ENCODE peak calls at places on chromosomes 5 and 9, in seven cellular contexts. G is SK-N-SH, S is HCT116, H is GM12878, X is H1, R is K562, C is HepG2. P is an unnamed sample.

GRCh38 chr5:117299940-117300339 is 725.3 kb upstream of the SEMA6A start:
- DNase-seq in G (no peak), X (no peak), C (no peak), S (no peak), H (no peak), R (no peak), P (no peak)

GRCh38 chr5:112024769-112025168 is 267.8 kb upstream of the NREP start:
- DNase-seq in G (no peak), R (no peak), H (no peak), S (no peak), C (no peak), X (no peak), P (no peak)

GRCh38 chr5:43772601-43773031 is 169.6 kb downstream of the NNT start:
- DNase-seq in C (no peak), S (peak), H (no peak), R (peak), G (no peak), X (no peak), P (no peak)

GRCh38 chr5:90479611-90480385 is 5.1 kb downstream of the POLR3G start:
- DNase-seq in S (no peak), C (no peak), H (no peak), G (no peak), X (no peak), R (no peak), P (no peak)

GRCh38 chr5:173032730-173033129 is 23.4 kb upstream of the CREBRF start:
- DNase-seq in C (no peak), G (no peak), R (no peak), X (no peak), H (no peak), S (no peak), P (no peak)

GRCh38 chr9:128552153-128552743 is at the start of gene SPTAN1:
- DNase-seq in C (peak), S (peak), X (peak), G (peak), H (peak), R (peak), P (peak)

GRCh38 chr5:95843733-95844223 is 21.3 kb upstream of the GLRX start:
- DNase-seq in C (no peak), R (no peak), G (no peak), X (no peak), S (no peak), H (no peak), P (no peak)

GRCh38 chr5:141915881-141916336 is 7.8 kb upstream of the DELE1 start:
- DNase-seq in S (peak), G (no peak), R (no peak), H (no peak), C (no peak), X (peak), P (no peak)

GRCh38 chr9:114380988-114381387 is 6.8 kb downstream of the AKNA start:
- DNase-seq in R (no peak), S (no peak), X (no peak), H (no peak), C (no peak), G (no peak), P (no peak)

DNA sequence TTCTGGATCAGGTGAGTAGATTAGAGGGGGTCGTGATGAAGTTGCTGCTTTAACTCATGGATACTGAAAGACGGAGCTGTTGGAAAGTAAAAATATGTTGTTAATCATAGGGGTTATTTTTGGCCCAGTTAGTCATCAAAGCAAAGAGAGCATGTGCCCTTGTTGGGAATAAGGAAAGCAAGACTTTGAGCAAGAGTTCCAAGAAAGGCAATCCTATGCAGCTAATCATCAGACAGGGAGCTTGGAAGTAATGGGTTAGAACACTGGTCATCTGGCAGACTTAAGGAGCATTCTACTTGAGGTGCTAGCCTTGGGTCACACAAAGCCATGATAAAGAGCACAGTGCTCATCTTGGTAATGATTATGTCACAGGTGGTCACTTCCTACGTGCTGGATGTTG is 18.3 kb downstream of the ASPN start:
- DNase-seq in C (no peak), H (no peak), S (no peak), G (no peak), X (no peak), R (no peak), P (no peak)
- TF ChIP-seq POLR2AphosphoS5 in C (no peak), H (no peak), S (no peak), G (peak), X (no peak), R (no peak), P (no peak)

DNA sequence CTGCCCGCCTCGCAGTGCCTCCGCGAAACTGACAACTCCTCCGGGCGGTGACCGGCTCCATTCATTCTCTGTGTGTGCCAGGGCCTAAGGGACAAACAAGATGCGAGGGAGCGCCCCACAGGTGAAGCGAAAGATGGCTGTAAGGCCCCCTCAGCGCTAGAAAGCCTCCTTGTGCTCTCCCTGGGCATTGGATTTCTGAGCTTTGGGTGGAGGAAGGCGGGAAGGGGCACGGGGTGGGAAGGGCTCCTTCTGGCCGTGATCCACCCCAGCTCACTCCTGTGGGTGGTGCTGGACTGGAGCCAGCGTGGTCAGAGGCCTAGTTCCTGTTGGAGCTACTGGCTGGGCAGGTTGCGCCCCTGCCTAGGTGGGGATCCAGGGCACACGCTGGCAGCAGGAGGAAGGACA is 943 bp downstream of the GALNT12 start:
- DNase-seq in H (no peak), R (peak), S (no peak), G (no peak), C (no peak), X (peak), P (no peak)
- TF ChIP-seq SIN3A in H (no peak), R (no peak), S (peak), G (no peak), C (no peak), X (no peak), P (no peak)

DNA sequence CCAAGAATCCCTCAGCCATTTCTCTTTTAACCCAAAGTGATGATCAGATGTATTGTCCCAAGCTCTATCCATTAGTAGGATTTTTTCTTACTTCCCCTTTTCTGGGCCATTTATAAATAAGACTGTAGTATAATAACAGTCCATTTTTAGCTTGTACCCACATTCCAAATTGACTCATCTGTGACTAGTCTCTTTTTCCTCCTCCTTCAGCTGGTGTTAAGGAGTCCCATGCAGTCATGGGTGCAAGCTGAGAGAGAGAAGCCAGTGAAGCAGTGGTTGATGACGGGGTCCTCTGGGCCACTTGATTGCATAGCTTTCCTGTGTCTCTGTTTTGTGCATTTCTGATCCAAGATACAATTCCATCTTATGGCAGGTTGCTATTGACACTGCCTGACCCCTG is 476.0 kb upstream of the CD180 start:
- DNase-seq in C (no peak), H (no peak), R (no peak), X (no peak), S (no peak), G (no peak), P (no peak)
- H3K27ac ChIP-seq in C (no peak), H (no peak), R (no peak), X (no peak), S (no peak), G (no peak), P (no peak)

DNA sequence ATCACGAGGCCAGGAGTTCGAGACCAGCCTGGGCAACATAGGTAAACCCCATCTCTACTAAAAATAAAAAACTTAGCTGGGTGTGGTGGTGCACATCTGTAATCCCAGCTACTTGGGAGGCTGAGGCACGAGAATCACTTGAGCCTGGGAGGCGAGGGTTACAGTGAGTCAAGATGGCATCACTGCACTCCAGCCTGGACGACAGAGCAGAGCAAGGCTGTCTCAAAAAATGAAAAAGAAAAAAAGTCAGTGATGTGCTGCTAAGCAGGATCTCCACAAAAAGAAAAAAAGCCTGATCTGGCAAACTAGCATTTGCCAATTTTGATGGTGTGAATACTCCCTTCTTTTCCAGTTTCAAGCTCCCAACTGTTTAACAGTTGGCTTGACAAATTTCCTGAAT is 21.9 kb downstream of the F2R start:
- DNase-seq in R (no peak), H (no peak), S (no peak), C (no peak), G (no peak), X (no peak), P (no peak)
- TF ChIP-seq POLR2AphosphoS5 in R (no peak), H (no peak), S (no peak), C (no peak), G (no peak), X (no peak), P (no peak)

DNA sequence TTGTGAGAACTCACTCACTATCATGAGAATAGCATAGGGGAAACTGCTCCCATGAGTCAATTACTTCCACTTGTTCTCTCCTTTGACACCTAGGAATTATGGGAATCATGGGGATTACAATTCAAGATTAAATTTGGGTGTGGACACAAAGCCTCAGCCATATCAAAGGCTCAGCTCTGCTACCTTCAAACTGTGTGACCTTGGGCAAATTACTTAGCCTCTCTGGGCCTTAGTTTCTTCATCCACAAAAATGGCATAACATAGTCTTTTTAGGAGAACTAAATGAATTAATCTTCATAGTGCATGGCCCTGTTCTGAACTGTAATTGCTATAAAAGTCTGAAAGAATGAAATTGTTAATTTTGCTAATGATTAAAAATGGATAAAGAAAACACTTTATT is 18.3 kb upstream of the CARTPT start:
- DNase-seq in G (no peak), C (no peak), X (no peak), H (no peak), R (no peak), S (no peak), P (no peak)
- TF ChIP-seq SIN3A in G (no peak), C (no peak), X (no peak), H (no peak), R (no peak), S (no peak), P (no peak)

DNA sequence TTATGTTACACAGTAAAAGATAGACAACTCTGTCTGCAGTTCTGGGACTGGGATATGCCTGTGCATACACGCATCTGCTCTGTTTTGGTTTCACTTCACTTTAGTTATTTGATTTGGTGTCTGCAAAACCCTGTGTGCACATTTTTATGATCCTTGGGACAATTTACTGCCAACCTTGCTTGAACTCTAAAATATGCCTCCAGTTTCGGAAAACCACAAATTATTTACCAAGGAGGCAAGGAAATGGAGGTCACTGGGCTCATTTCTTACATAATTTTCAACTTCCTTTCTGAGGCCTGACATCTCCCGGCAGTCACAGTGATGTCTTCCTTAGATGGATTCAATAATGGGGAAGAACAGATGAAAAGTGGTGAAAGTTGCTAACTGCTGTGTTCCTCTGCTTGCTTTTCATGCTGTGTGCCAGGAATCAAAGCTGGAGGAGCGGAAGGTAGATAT is 61.2 kb upstream of the TAF11L2 start:
- DNase-seq in R (no peak), X (no peak), S (no peak), C (no peak), H (no peak), G (no peak), P (no peak)
- H3K27ac ChIP-seq in R (no peak), X (no peak), S (no peak), C (no peak), H (no peak), G (no peak), P (no peak)

P was measured in Panc1.